ENCODE peak calls at places on chromosomes 13 and 19, in five cellular contexts. U, A, T, H and Q are unnamed samples.

GRCh38 chr19:5166262-5166661 is 174.3 kb downstream of the PTPRS start:
- DNase-seq in T (no peak), U (no peak), H (no peak), A (no peak), Q (no peak)

GRCh38 chr19:39083983-39084731 is at the start of gene ACP7:
- DNase-seq in H (no peak), A (no peak), T (peak; percentile 70), U (peak; percentile 29), Q (no peak)

GRCh38 chr13:100394005-100394695 is 194.4 kb downstream of the GGACT start:
- DNase-seq in A (peak; percentile 55), U (no peak), H (no peak), T (no peak), Q (no peak)

GRCh38 chr13:114339779-114340534 is 25.7 kb downstream of the CHAMP1 start:
- DNase-seq in T (no peak), A (peak; percentile 52), H (peak; percentile 62), U (peak; percentile 55), Q (no peak)

GRCh38 chr13:48278806-48279205 is 24.7 kb upstream of the RB1 start:
- DNase-seq in A (peak; percentile 68), T (no peak), H (no peak), U (no peak), Q (no peak)

GRCh38 chr13:23871616-23872220 is 17.5 kb downstream of the MIPEP start:
- DNase-seq in U (no peak), H (no peak), T (no peak), A (peak; percentile 27), Q (no peak)

GRCh38 chr13:94703271-94703670 is 9.1 kb downstream of the SOX21 start:
- DNase-seq in A (no peak), U (no peak), T (no peak), H (no peak), Q (no peak)

GRCh38 chr13:24271611-24272451 is 37.5 kb upstream of the C1QTNF9 start:
- DNase-seq in H (peak; percentile 71), A (peak; percentile 60), U (peak; percentile 81), T (peak; percentile 93), Q (peak; percentile 79)

GRCh38 chr19:43725468-43725867 is 9.6 kb downstream of the IRGC start:
- DNase-seq in T (no peak), H (no peak), U (no peak), A (peak; percentile 81), Q (no peak)

GRCh38 chr13:111175372-111175771 is 60.3 kb downstream of the ARHGEF7 start:
- DNase-seq in U (no peak), H (no peak), T (no peak), A (no peak), Q (no peak)

GRCh38 chr13:111174377-111174776 is 59.3 kb downstream of the ARHGEF7 start:
- DNase-seq in H (no peak), T (no peak), U (no peak), A (peak; percentile 42), Q (no peak)

GRCh38 chr13:111168116-111168515 is 53.0 kb downstream of the ARHGEF7 start:
- DNase-seq in A (no peak), H (no peak), U (no peak), T (no peak), Q (no peak)

GRCh38 chr13:111175948-111176347 is 60.8 kb downstream of the ARHGEF7 start:
- DNase-seq in T (no peak), A (no peak), U (no peak), H (no peak), Q (no peak)

GRCh38 chr13:111171629-111172028 is 56.5 kb downstream of the ARHGEF7 start:
- DNase-seq in T (no peak), A (no peak), U (no peak), H (no peak), Q (no peak)
- H3K4me1 ChIP-seq in T (peaks cover 10% of the 10 kb centered on the region), A (peaks cover 11% of the 10 kb centered on the region), U (peaks cover 34% of the 10 kb centered on the region), H (peaks cover 68% of the 10 kb centered on the region), Q (peaks cover 31% of the 10 kb centered on the region)

GRCh38 chr19:28631931-28632330 is 581.0 kb downstream of the UQCRFS1 start:
- DNase-seq in H (no peak), U (no peak), T (no peak), A (no peak), Q (no peak)

GRCh38 chr19:28633223-28634030 is 579.5 kb downstream of the UQCRFS1 start:
- DNase-seq in U (peak; percentile 44), H (peak; percentile 58), T (no peak), A (no peak), Q (peak; percentile 60)

GRCh38 chr19:28634837-28635236 is 578.1 kb downstream of the UQCRFS1 start:
- DNase-seq in T (no peak), H (no peak), U (no peak), A (no peak), Q (no peak)

GRCh38 chr19:28632357-28633076 is 580.4 kb downstream of the UQCRFS1 start:
- DNase-seq in U (no peak), A (no peak), T (no peak), H (no peak), Q (no peak)

GRCh38 chr19:28634031-28634328 is 579.0 kb downstream of the UQCRFS1 start:
- DNase-seq in H (no peak), U (no peak), A (no peak), T (no peak), Q (no peak)
- H3K4me3 ChIP-seq in H (no peak overlapping the region), U (no peak overlapping the region), A (no peak overlapping the region), T (no peak overlapping the region), Q (no peak overlapping the region)

DNA sequence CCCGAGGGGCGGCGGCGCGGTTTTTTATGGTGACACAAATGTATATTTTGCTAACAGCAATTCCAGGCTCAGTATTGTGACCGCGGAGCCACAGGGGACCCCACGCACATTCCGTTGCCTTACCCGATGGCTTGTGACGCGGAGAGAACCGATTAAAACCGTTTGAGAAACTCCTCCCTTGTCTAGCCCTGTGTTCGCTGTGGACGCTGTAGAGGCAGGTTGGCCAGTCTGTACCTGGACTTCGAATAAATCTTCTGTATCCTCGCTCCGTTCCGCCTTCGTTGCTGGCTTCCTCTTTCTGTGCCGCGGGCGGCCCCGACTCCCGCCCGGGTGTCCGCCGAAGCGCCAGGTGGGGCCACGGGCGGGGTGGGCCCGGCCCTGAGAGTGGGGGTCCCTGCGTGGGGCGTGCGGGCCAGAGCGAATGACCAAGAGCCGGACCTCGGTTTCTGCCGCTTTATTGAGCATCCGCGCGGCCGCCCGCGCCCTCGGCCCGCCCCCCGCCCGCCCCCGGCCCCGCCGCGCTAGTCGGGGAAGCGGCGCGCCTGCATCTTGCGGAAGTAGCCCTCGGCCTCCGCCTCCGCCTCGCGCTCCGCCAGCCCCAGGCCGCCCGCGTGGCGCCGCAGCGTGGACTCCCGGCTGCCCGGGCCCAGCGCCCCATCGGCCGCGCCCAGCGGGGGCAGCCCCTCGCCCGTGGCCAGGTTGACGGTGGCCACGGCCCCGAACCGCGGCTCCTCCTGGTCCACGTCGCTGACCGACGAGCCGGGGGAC is 9.5 kb downstream of the PLPPR3 start:
- DNase-seq in U (peak; percentile 21), A (no peak), H (no peak), T (peak; percentile 73), Q (no peak)
- TF ChIP-seq CTCF in U (no peak), A (no peak), H (no peak), T (no peak), Q (no peak)

GRCh38 chr13:51235186-51235585 is 13.0 kb downstream of the FAM124A start:
- DNase-seq in U (no peak), H (no peak), T (no peak), A (peak; percentile 37), Q (no peak)
- H3K4me1 ChIP-seq in U (no peaks in the 10 kb centered on the region), H (peaks cover 3% of the 10 kb centered on the region), T (peaks cover 3% of the 10 kb centered on the region), A (peaks cover 20% of the 10 kb centered on the region), Q (peaks cover 6% of the 10 kb centered on the region)

GRCh38 chr13:41313659-41314197 is 2.7 kb downstream of the NAA16 start:
- DNase-seq in H (no peak), T (no peak), A (no peak), U (no peak), Q (no peak)
- H3K4me3 ChIP-seq in H (peak overlapping the region; percentile 98), T (no peak overlapping the region), A (no peak overlapping the region), U (peak overlapping the region; percentile 23), Q (no peak overlapping the region)

DNA sequence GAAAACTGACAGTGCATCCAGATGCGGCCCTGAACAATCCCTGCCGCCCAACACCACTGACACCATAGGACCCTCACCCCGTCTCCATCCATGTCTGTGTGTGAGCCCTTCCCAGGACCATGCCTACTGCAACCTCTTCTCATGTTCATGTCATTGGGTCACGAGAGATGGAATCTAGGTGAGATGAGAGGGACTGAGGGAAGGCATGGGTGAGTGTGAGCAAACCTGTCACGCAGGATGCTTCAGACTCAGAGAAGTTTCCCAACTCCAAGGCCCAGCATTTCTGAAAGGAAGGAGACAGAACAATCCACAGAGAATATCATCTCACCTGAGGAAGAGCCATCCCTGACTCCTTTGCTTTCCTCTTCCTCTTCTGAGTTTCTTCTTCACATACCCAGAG is 5.7 kb downstream of the ZNF888 start:
- DNase-seq in T (no peak), A (no peak), H (no peak), U (no peak), Q (no peak)
- TF ChIP-seq CTCF in T (no peak), A (no peak), H (no peak), U (no peak), Q (no peak)